ENCODE peak calls at places on chromosomes 6 and 20, in four cellular contexts. One of them, this sample, is unnamed.

GRCh38 chr6:169292340-169293124 is 38.9 kb upstream of the THBS2 start:
- DNase-seq in fibroblast of mammary gland: peak
- DNase-seq in tibial artery: no peak
- DNase-seq in RWPE2: peak
- DNase-seq in this sample: peak

GRCh38 chr6:72371473-72371872 is 250.4 kb upstream of the KCNQ5 start:
- DNase-seq in tibial artery: no peak
- DNase-seq in RWPE2: no peak
- DNase-seq in fibroblast of mammary gland: no peak
- DNase-seq in this sample: no peak

GRCh38 chr6:53721766-53722165 is 56.2 kb upstream of the KLHL31 start:
- DNase-seq in tibial artery: no peak
- DNase-seq in RWPE2: no peak
- DNase-seq in fibroblast of mammary gland: no peak
- DNase-seq in this sample: no peak

GRCh38 chr6:57019434-57019833 is 27.1 kb upstream of the KIAA1586 start:
- DNase-seq in fibroblast of mammary gland: no peak
- DNase-seq in tibial artery: no peak
- DNase-seq in RWPE2: no peak
- DNase-seq in this sample: no peak

GRCh38 chr6:82057846-82058554 is 189.5 kb downstream of the IBTK start:
- DNase-seq in tibial artery: no peak
- DNase-seq in fibroblast of mammary gland: peak
- DNase-seq in RWPE2: no peak
- DNase-seq in this sample: no peak

GRCh38 chr6:57064809-57065208 is 18.3 kb downstream of the KIAA1586 start:
- DNase-seq in RWPE2: no peak
- DNase-seq in tibial artery: no peak
- DNase-seq in fibroblast of mammary gland: no peak
- DNase-seq in this sample: no peak

GRCh38 chr6:38266921-38267354 is 372.8 kb downstream of the BTBD9 start:
- DNase-seq in tibial artery: no peak
- DNase-seq in RWPE2: no peak
- DNase-seq in fibroblast of mammary gland: peak
- DNase-seq in this sample: no peak

GRCh38 chr6:148835920-148836441 is 89.2 kb downstream of the UST start:
- DNase-seq in fibroblast of mammary gland: peak
- DNase-seq in tibial artery: no peak
- DNase-seq in RWPE2: no peak
- DNase-seq in this sample: no peak

GRCh38 chr20:11880694-11881093 is 37.0 kb upstream of the BTBD3 start:
- DNase-seq in RWPE2: no peak
- DNase-seq in fibroblast of mammary gland: no peak
- DNase-seq in tibial artery: no peak
- DNase-seq in this sample: no peak

GRCh38 chr20:4081396-4081795 is 66.0 kb upstream of the RNF24 start:
- DNase-seq in fibroblast of mammary gland: peak
- DNase-seq in tibial artery: no peak
- DNase-seq in RWPE2: no peak
- DNase-seq in this sample: no peak

GRCh38 chr6:146095481-146095880 is 66.6 kb downstream of the GRM1 start:
- DNase-seq in RWPE2: no peak
- DNase-seq in tibial artery: no peak
- DNase-seq in fibroblast of mammary gland: no peak
- DNase-seq in this sample: no peak

GRCh38 chr6:10310826-10311225 is 104.0 kb downstream of the TFAP2A start:
- DNase-seq in RWPE2: no peak
- DNase-seq in tibial artery: no peak
- DNase-seq in fibroblast of mammary gland: no peak
- DNase-seq in this sample: no peak

GRCh38 chr6:157096105-157096504 is 227.2 kb downstream of the TMEM242 start:
- DNase-seq in RWPE2: no peak
- DNase-seq in fibroblast of mammary gland: no peak
- DNase-seq in tibial artery: no peak
- DNase-seq in this sample: no peak

GRCh38 chr6:34890526-34890910 is 1.5 kb downstream of the ANKS1A start:
- DNase-seq in tibial artery: no peak
- DNase-seq in RWPE2: no peak
- DNase-seq in fibroblast of mammary gland: no peak
- DNase-seq in this sample: no peak

GRCh38 chr20:57180954-57181353 is 85.5 kb downstream of the BMP7 start:
- DNase-seq in fibroblast of mammary gland: no peak
- DNase-seq in tibial artery: no peak
- DNase-seq in RWPE2: no peak
- DNase-seq in this sample: no peak

GRCh38 chr6:3269412-3269975 is 10.7 kb downstream of the PSMG4 start:
- DNase-seq in fibroblast of mammary gland: peak
- DNase-seq in tibial artery: no peak
- DNase-seq in RWPE2: no peak
- DNase-seq in this sample: no peak

GRCh38 chr6:7418238-7418905 is 28.8 kb downstream of the RIOK1 start:
- DNase-seq in fibroblast of mammary gland: no peak
- DNase-seq in tibial artery: no peak
- DNase-seq in RWPE2: no peak
- DNase-seq in this sample: no peak

GRCh38 chr6:14717307-14717706 is 528.6 kb upstream of the JARID2 start:
- DNase-seq in tibial artery: no peak
- DNase-seq in fibroblast of mammary gland: no peak
- DNase-seq in RWPE2: no peak
- DNase-seq in this sample: no peak

GRCh38 chr6:138588805-138589434 is 89.6 kb upstream of the NHSL1 start:
- DNase-seq in tibial artery: peak
- DNase-seq in RWPE2: no peak
- DNase-seq in fibroblast of mammary gland: peak
- DNase-seq in this sample: peak

GRCh38 chr20:34220581-34220980 is 20.6 kb upstream of the ASIP start:
- DNase-seq in tibial artery: no peak
- DNase-seq in RWPE2: no peak
- DNase-seq in fibroblast of mammary gland: peak
- DNase-seq in this sample: no peak

GRCh38 chr20:36298795-36299339 is 7.3 kb upstream of the DLGAP4 start:
- DNase-seq in RWPE2: peak
- DNase-seq in tibial artery: no peak
- DNase-seq in fibroblast of mammary gland: no peak
- DNase-seq in this sample: no peak

GRCh38 chr20:24357169-24357568 is 112.3 kb upstream of the SYNDIG1 start:
- DNase-seq in tibial artery: no peak
- DNase-seq in fibroblast of mammary gland: no peak
- DNase-seq in RWPE2: no peak
- DNase-seq in this sample: no peak

GRCh38 chr20:21179796-21180195 is 53.9 kb downstream of the KIZ start:
- DNase-seq in tibial artery: no peak
- DNase-seq in RWPE2: no peak
- DNase-seq in fibroblast of mammary gland: peak
- DNase-seq in this sample: no peak

GRCh38 chr6:170026272-170027110 is 264.4 kb downstream of the DLL1 start:
- DNase-seq in RWPE2: peak
- DNase-seq in fibroblast of mammary gland: no peak
- DNase-seq in tibial artery: peak
- DNase-seq in this sample: peak

GRCh38 chr6:75201901-75202672 is 3.8 kb downstream of the COL12A1 start:
- DNase-seq in RWPE2: peak
- DNase-seq in fibroblast of mammary gland: peak
- DNase-seq in tibial artery: peak
- DNase-seq in this sample: no peak

GRCh38 chr20:23782366-23782983 is 31.7 kb upstream of the CST1 start:
- DNase-seq in fibroblast of mammary gland: peak
- DNase-seq in tibial artery: no peak
- DNase-seq in RWPE2: no peak
- DNase-seq in this sample: no peak

GRCh38 chr20:48846516-48847492 is 19.0 kb upstream of the PREX1 start:
- DNase-seq in tibial artery: no peak
- DNase-seq in fibroblast of mammary gland: no peak
- DNase-seq in RWPE2: no peak
- DNase-seq in this sample: peak

GRCh38 chr20:59448828-59449444 is 148.5 kb downstream of the EDN3 start:
- DNase-seq in fibroblast of mammary gland: no peak
- DNase-seq in RWPE2: no peak
- DNase-seq in tibial artery: no peak
- DNase-seq in this sample: no peak

GRCh38 chr6:163748036-163748435 is 333.5 kb downstream of the QKI start:
- DNase-seq in RWPE2: no peak
- DNase-seq in fibroblast of mammary gland: no peak
- DNase-seq in tibial artery: no peak
- DNase-seq in this sample: no peak

GRCh38 chr6:163745566-163746400 is 331.3 kb downstream of the QKI start:
- DNase-seq in RWPE2: peak
- DNase-seq in tibial artery: no peak
- DNase-seq in fibroblast of mammary gland: peak
- DNase-seq in this sample: no peak

GRCh38 chr6:163751032-163751525 is 336.6 kb downstream of the QKI start:
- DNase-seq in tibial artery: no peak
- DNase-seq in fibroblast of mammary gland: no peak
- DNase-seq in RWPE2: no peak
- DNase-seq in this sample: no peak

GRCh38 chr6:163750436-163751031 is 336.0 kb downstream of the QKI start:
- DNase-seq in tibial artery: no peak
- DNase-seq in RWPE2: no peak
- DNase-seq in fibroblast of mammary gland: no peak
- DNase-seq in this sample: no peak

DNA sequence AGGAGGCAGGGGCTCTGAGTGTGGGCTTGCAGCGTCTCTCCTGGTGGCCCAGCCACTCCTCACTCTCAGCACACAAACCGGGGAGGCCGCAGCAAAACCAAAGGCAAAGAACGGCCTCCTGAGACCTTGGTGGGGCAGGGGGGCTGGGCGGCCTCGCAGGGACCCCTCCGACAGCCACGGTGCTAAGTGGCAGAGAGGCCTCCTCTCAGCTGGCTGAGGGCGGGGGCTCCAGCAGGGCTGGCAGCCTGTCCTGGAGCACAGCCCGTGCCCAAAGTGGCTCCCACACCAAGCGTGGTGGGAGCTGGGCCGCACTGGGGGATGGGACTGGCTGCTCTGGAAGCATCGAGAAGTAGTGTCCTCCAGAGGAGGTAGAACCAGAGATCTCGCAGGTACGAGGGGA is 334.4 kb downstream of the QKI start:
- DNase-seq in fibroblast of mammary gland: no peak
- DNase-seq in tibial artery: no peak
- DNase-seq in RWPE2: no peak
- DNase-seq in this sample: no peak
- TF ChIP-seq CTCF in fibroblast of mammary gland: no peak
- TF ChIP-seq CTCF in tibial artery: no peak
- TF ChIP-seq CTCF in RWPE2: no peak
- TF ChIP-seq CTCF in this sample: no peak

GRCh38 chr6:24933868-24934401 is 1.8 kb downstream of the RIPOR2 start:
- DNase-seq in tibial artery: no peak
- DNase-seq in fibroblast of mammary gland: peak
- DNase-seq in RWPE2: no peak
- DNase-seq in this sample: no peak
- TF ChIP-seq CTCF in tibial artery: no peak
- TF ChIP-seq CTCF in fibroblast of mammary gland: peak
- TF ChIP-seq CTCF in RWPE2: peak
- TF ChIP-seq CTCF in this sample: peak

GRCh38 chr6:122484760-122485159 is 13.2 kb upstream of the SERINC1 start:
- DNase-seq in fibroblast of mammary gland: no peak
- DNase-seq in RWPE2: no peak
- DNase-seq in tibial artery: no peak
- DNase-seq in this sample: no peak
- TF ChIP-seq CTCF in fibroblast of mammary gland: no peak
- TF ChIP-seq CTCF in RWPE2: no peak
- TF ChIP-seq CTCF in tibial artery: no peak
- TF ChIP-seq CTCF in this sample: no peak

DNA sequence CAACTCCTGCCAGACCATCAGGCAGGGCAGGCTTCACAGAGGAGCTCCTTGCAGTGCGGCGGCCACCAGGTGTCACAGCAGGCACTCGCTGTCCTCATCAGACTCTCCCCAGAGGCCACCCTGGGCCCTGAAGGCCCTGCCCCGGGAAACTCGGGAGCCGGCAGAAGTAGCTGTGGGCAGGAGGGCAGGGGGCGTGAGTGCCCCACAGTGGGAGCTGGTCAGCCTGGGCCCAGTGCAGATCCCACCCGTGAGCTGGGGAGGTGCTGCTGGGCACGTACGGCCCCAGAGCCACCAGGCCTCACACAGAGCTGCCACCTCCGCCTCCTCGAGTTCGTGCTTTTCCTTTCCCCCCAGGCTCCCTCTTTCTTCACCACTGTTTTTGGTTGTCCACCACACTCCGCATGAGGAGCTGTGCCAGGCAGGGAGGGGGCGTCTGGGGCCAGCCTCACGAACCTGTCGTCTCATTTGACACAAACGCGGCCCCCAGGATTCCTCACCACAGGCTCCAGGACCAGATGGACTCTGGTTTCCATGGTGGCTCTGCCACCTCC is 33.8 kb downstream of the FRMD1 start:
- DNase-seq in tibial artery: no peak
- DNase-seq in RWPE2: peak
- DNase-seq in fibroblast of mammary gland: no peak
- DNase-seq in this sample: no peak
- TF ChIP-seq CTCF in tibial artery: no peak
- TF ChIP-seq CTCF in RWPE2: no peak
- TF ChIP-seq CTCF in fibroblast of mammary gland: no peak
- TF ChIP-seq CTCF in this sample: no peak

DNA sequence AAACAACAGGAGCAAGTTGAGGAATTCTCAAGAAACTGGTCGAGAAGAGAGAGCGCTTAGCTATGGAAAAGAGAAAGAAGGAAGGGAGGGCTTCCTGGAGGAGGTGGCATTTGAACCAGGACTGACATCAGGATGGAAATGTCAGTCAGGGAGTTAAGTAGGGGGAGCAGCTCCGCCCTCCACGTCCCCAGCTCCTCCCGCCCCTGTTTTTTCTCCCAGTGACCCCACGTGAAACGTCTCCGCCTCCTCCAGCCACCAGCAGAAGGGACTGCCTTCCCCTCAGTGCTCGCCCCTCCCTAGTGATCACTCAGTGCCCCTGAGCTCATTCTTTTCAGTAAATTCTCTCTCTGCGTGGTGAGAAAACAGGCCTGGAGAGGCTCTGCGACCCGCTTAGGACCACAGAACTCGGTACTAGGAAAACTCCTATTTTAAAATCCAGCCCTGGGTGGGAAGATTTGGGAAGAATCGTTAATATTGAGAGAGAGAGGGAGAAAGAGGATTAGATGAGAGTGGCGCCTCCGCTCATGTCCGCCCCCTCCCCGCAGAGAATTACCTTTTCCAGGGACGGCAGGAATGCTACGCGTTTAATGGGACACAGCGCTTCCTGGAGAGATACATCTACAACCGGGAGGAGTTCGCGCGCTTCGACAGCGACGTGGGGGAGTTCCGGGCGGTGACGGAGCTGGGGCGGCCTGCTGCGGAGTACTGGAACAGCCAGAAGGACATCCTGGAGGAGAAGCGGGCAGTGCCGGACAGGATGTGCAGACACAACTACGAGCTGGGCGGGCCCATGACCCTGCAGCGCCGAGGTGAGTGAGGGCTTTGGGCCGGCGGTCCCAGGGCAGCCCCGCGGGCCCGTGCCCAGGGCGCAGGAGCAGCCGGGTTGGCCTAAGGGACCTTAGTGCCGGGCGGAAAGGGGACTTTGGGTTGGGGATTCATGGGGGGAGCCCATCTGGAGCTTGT is 4.6 kb downstream of the HLA-DPB1 start:
- DNase-seq in tibial artery: peak
- DNase-seq in fibroblast of mammary gland: peak
- DNase-seq in RWPE2: no peak
- DNase-seq in this sample: no peak
- TF ChIP-seq CTCF in tibial artery: no peak
- TF ChIP-seq CTCF in fibroblast of mammary gland: no peak
- TF ChIP-seq CTCF in RWPE2: no peak
- TF ChIP-seq CTCF in this sample: no peak

This sample was measured in CD14-positive monocyte.